ENCODE peak calls at places on chromosome 1, in seven cellular contexts. F is T-cell; W is tibial artery; G is astrocyte of the cerebellum; H is stimulated activated CD4-positive, alpha-beta T cell treated with anti-CD3 and anti-CD28 coated beads, Interleukin-12 subunit alpha, Interleukin-12 subunit beta, amount 100 ng/mL, for 24 hours; O is astrocyte of the spinal cord; K is stimulated activated effector memory CD8-positive, alpha-beta T cell treated with anti-CD3 and anti-CD28 coated beads, Interleukin-12 subunit alpha, Interleukin-12 subunit beta, amount 100 ng/mL, for 72 hours. M is an unnamed sample.

GRCh38 chr1:5670590-5671350 is 321.5 kb downstream of the NPHP4 start:
- DNase-seq in H (no peak), K (no peak), G (no peak), W (no peak), O (no peak), F (no peak), M (no peak)

GRCh38 chr1:171220551-171221175 is 27.6 kb upstream of the FMO1 start:
- DNase-seq in O (peak), K (no peak), F (no peak), H (no peak), W (no peak), G (peak), M (no peak)

GRCh38 chr1:218347713-218348627 is 2.8 kb downstream of the TGFB2 start:
- DNase-seq in F (no peak), W (no peak), O (peak), G (no peak), H (no peak), K (no peak), M (no peak)

GRCh38 chr1:81424056-81424455 is 376.7 kb upstream of the ADGRL2 start:
- DNase-seq in W (no peak), F (no peak), H (no peak), G (no peak), O (peak), K (no peak), M (no peak)

GRCh38 chr1:30572192-30572591 is 151.2 kb downstream of the MATN1 start:
- DNase-seq in F (no peak), O (no peak), W (no peak), H (no peak), G (no peak), K (no peak), M (no peak)

GRCh38 chr1:172745014-172745413 is 86.1 kb downstream of the FASLG start:
- DNase-seq in O (peak), W (no peak), K (peak), G (peak), H (peak), F (no peak), M (peak)

GRCh38 chr1:232627645-232628334 is 2.1 kb downstream of the SIPA1L2 start:
- DNase-seq in W (no peak), K (no peak), H (no peak), F (no peak), O (peak), G (peak), M (no peak)

GRCh38 chr1:30688920-30689794 is 34.2 kb downstream of the MATN1 start:
- DNase-seq in G (no peak), H (no peak), K (no peak), F (no peak), O (no peak), W (peak), M (no peak)

GRCh38 chr1:161473363-161473762 is 31.9 kb upstream of the FCGR2A start:
- DNase-seq in H (no peak), W (no peak), G (no peak), F (no peak), O (no peak), K (no peak), M (no peak)

GRCh38 chr1:32494196-32494595 is 29.3 kb downstream of the ZBTB8B start:
- DNase-seq in W (no peak), F (no peak), H (no peak), G (no peak), O (no peak), K (no peak), M (no peak)

GRCh38 chr1:182149411-182149965 is 88.0 kb upstream of the ZNF648 start:
- DNase-seq in O (peak), G (peak), F (no peak), K (no peak), W (peak), H (no peak), M (peak)

M was measured in HFF-Myc.